ENCODE peak calls at places on chromosomes 7 and 10, in six cellular contexts. Z, Y, C, S, L and R are unnamed samples.

GRCh38 chr10:97159906-97160305 is 25.9 kb downstream of the SLIT1 start:
- DNase-seq in Z (no peak), Y (no peak), C (no peak), S (no peak), L (no peak), R (no peak)

GRCh38 chr7:100156331-100157068 is 2.0 kb downstream of the TRAPPC14 start:
- DNase-seq in Z (no peak), Y (no peak), C (no peak), S (no peak), L (no peak), R (no peak)

GRCh38 chr7:15167912-15168311 is 265.4 kb upstream of the DGKB start:
- DNase-seq in Z (no peak), Y (no peak), C (no peak), S (no peak), L (no peak), R (no peak)

GRCh38 chr7:135147899-135148721 is at the start of gene TMEM140:
- DNase-seq in Z (no peak), Y (peak), C (peak), S (no peak), L (peak), R (peak)

GRCh38 chr10:109859221-109859620 is 64.1 kb downstream of the XPNPEP1 start:
- DNase-seq in Z (no peak), Y (no peak), C (no peak), S (no peak), L (no peak), R (no peak)

GRCh38 chr7:31805209-31805818 is 118.3 kb downstream of the PPP1R17 start:
- DNase-seq in Z (no peak), Y (no peak), C (no peak), S (no peak), L (no peak), R (no peak)

GRCh38 chr7:99131290-99131689 is 12.6 kb downstream of the SMURF1 start:
- DNase-seq in Z (no peak), Y (no peak), C (no peak), S (no peak), L (no peak), R (no peak)

GRCh38 chr7:31408120-31408729 is 67.7 kb upstream of the NEUROD6 start:
- DNase-seq in Z (no peak), Y (no peak), C (peak), S (no peak), L (peak), R (no peak)

GRCh38 chr7:92259610-92260247 is 14.0 kb downstream of the ANKIB1 start:
- DNase-seq in Z (no peak), Y (no peak), C (no peak), S (no peak), L (no peak), R (no peak)

GRCh38 chr7:87574630-87575029 is 26.1 kb downstream of the ABCB1 start:
- DNase-seq in Z (peak), Y (no peak), C (peak), S (no peak), L (peak), R (no peak)

GRCh38 chr10:17196573-17196972 is 4.9 kb downstream of the TRDMT1 start:
- DNase-seq in Z (no peak), Y (no peak), C (no peak), S (no peak), L (no peak), R (no peak)

GRCh38 chr7:44634187-44634838 is 27.9 kb downstream of the OGDH start:
- DNase-seq in Z (no peak), Y (no peak), C (no peak), S (no peak), L (no peak), R (no peak)

GRCh38 chr7:101696-102376 is 90.5 kb upstream of the FAM20C start:
- DNase-seq in Z (peak), Y (no peak), C (no peak), S (no peak), L (peak), R (no peak)

GRCh38 chr10:125633517-125633999 is 49.4 kb downstream of the TEX36 start:
- DNase-seq in Z (no peak), Y (no peak), C (peak), S (no peak), L (no peak), R (no peak)

GRCh38 chr7:24868724-24869123 is 111.3 kb downstream of the OSBPL3 start:
- DNase-seq in Z (no peak), Y (no peak), C (no peak), S (no peak), L (no peak), R (no peak)

GRCh38 chr10:88640186-88640585 is 24.1 kb upstream of the LIPF start:
- DNase-seq in Z (no peak), Y (no peak), C (no peak), S (no peak), L (no peak), R (no peak)

GRCh38 chr10:129274928-129275474 is 192.0 kb upstream of the MGMT start:
- DNase-seq in Z (no peak), Y (no peak), C (no peak), S (no peak), L (no peak), R (no peak)

GRCh38 chr10:3935141-3935540 is 150.1 kb upstream of the KLF6 start:
- DNase-seq in Z (no peak), Y (peak), C (peak), S (peak), L (peak), R (peak)